ENCODE peak calls at places on chromosomes 12 and 14, in eight cellular contexts. One of them, this sample, is unnamed.

GRCh38 chr12:129701536-129702165 is 202.2 kb downstream of the TMEM132D start:
- DNase-seq in GM23248: no peak
- DNase-seq in body of pancreas: no peak
- DNase-seq in tibial nerve: no peak
- DNase-seq in left ventricle myocardium inferior: no peak
- DNase-seq in PC-9: no peak
- DNase-seq in ovary: no peak
- DNase-seq in psoas muscle: no peak
- DNase-seq in this sample: no peak

GRCh38 chr14:81868172-81868571 is 334.5 kb upstream of the SEL1L start:
- DNase-seq in GM23248: no peak
- DNase-seq in body of pancreas: no peak
- DNase-seq in tibial nerve: no peak
- DNase-seq in left ventricle myocardium inferior: no peak
- DNase-seq in PC-9: no peak
- DNase-seq in ovary: no peak
- DNase-seq in psoas muscle: no peak
- DNase-seq in this sample: peak; percentile 31

GRCh38 chr12:65561798-65562382 is 262.4 kb upstream of the HMGA2 start:
- DNase-seq in GM23248: peak; percentile 36
- DNase-seq in body of pancreas: no peak
- DNase-seq in tibial nerve: no peak
- DNase-seq in left ventricle myocardium inferior: no peak
- DNase-seq in PC-9: no peak
- DNase-seq in ovary: no peak
- DNase-seq in psoas muscle: no peak
- DNase-seq in this sample: no peak

GRCh38 chr12:6700646-6701051 is at the start of gene PIANP:
- DNase-seq in GM23248: peak; percentile 73
- DNase-seq in body of pancreas: no peak
- DNase-seq in tibial nerve: no peak
- DNase-seq in left ventricle myocardium inferior: peak; percentile 38
- DNase-seq in PC-9: no peak
- DNase-seq in ovary: peak; percentile 75
- DNase-seq in psoas muscle: peak; percentile 41
- DNase-seq in this sample: peak; percentile 61

GRCh38 chr12:117563706-117564105 is 202.3 kb upstream of the NOS1 start:
- DNase-seq in GM23248: no peak
- DNase-seq in body of pancreas: no peak
- DNase-seq in tibial nerve: no peak
- DNase-seq in left ventricle myocardium inferior: no peak
- DNase-seq in PC-9: no peak
- DNase-seq in ovary: no peak
- DNase-seq in psoas muscle: no peak
- DNase-seq in this sample: no peak

GRCh38 chr12:23757541-23757962 is 191.9 kb downstream of the SOX5 start:
- DNase-seq in GM23248: no peak
- DNase-seq in body of pancreas: no peak
- DNase-seq in tibial nerve: no peak
- DNase-seq in left ventricle myocardium inferior: no peak
- DNase-seq in PC-9: no peak
- DNase-seq in ovary: no peak
- DNase-seq in psoas muscle: no peak
- DNase-seq in this sample: peak; percentile 79

GRCh38 chr14:54674342-54674741 is 107.4 kb downstream of the SAMD4A start:
- DNase-seq in GM23248: no peak
- DNase-seq in body of pancreas: no peak
- DNase-seq in tibial nerve: no peak
- DNase-seq in left ventricle myocardium inferior: no peak
- DNase-seq in PC-9: no peak
- DNase-seq in ovary: no peak
- DNase-seq in psoas muscle: no peak
- DNase-seq in this sample: no peak

GRCh38 chr14:52802597-52802996 is 11.2 kb upstream of the GNPNAT1 start:
- DNase-seq in GM23248: peak; percentile 95
- DNase-seq in body of pancreas: no peak
- DNase-seq in tibial nerve: no peak
- DNase-seq in left ventricle myocardium inferior: no peak
- DNase-seq in PC-9: no peak
- DNase-seq in ovary: no peak
- DNase-seq in psoas muscle: no peak
- DNase-seq in this sample: no peak

GRCh38 chr14:105333613-105334364 is 19.2 kb downstream of the PACS2 start:
- DNase-seq in GM23248: no peak
- DNase-seq in body of pancreas: no peak
- DNase-seq in tibial nerve: no peak
- DNase-seq in left ventricle myocardium inferior: no peak
- DNase-seq in PC-9: no peak
- DNase-seq in ovary: no peak
- DNase-seq in psoas muscle: no peak
- DNase-seq in this sample: no peak

GRCh38 chr12:29350080-29350479 is 30.9 kb downstream of the ERGIC2 start:
- DNase-seq in GM23248: peak; percentile 64
- DNase-seq in body of pancreas: no peak
- DNase-seq in tibial nerve: no peak
- DNase-seq in left ventricle myocardium inferior: no peak
- DNase-seq in PC-9: peak; percentile 61
- DNase-seq in ovary: no peak
- DNase-seq in psoas muscle: no peak
- DNase-seq in this sample: no peak

GRCh38 chr12:96195845-96196451 is 1.8 kb downstream of the ELK3 start:
- DNase-seq in GM23248: peak; percentile 81
- DNase-seq in body of pancreas: no peak
- DNase-seq in tibial nerve: no peak
- DNase-seq in left ventricle myocardium inferior: no peak
- DNase-seq in PC-9: peak; percentile 61
- DNase-seq in ovary: peak; percentile 38
- DNase-seq in psoas muscle: no peak
- DNase-seq in this sample: no peak

GRCh38 chr14:63224196-63224595 is 20.0 kb downstream of the RHOJ start:
- DNase-seq in GM23248: no peak
- DNase-seq in body of pancreas: no peak
- DNase-seq in tibial nerve: no peak
- DNase-seq in left ventricle myocardium inferior: no peak
- DNase-seq in PC-9: no peak
- DNase-seq in ovary: no peak
- DNase-seq in psoas muscle: no peak
- DNase-seq in this sample: no peak

GRCh38 chr12:132941336-132941954 is 14.7 kb downstream of the ZNF605 start:
- DNase-seq in GM23248: no peak
- DNase-seq in body of pancreas: no peak
- DNase-seq in tibial nerve: no peak
- DNase-seq in left ventricle myocardium inferior: no peak
- DNase-seq in PC-9: no peak
- DNase-seq in ovary: no peak
- DNase-seq in psoas muscle: no peak
- DNase-seq in this sample: no peak
- H3K9me3 ChIP-seq in GM23248: peaks cover 2% of the 10 kb centered on the region
- H3K9me3 ChIP-seq in body of pancreas: no peaks in the 10 kb centered on the region
- H3K9me3 ChIP-seq in tibial nerve: peaks cover 6% of the 10 kb centered on the region
- H3K9me3 ChIP-seq in left ventricle myocardium inferior: peaks cover 90% of the 10 kb centered on the region
- H3K9me3 ChIP-seq in PC-9: peaks cover 12% of the 10 kb centered on the region
- H3K9me3 ChIP-seq in ovary: no peaks in the 10 kb centered on the region
- H3K9me3 ChIP-seq in psoas muscle: peaks cover 69% of the 10 kb centered on the region
- H3K9me3 ChIP-seq in this sample: peaks cover 19% of the 10 kb centered on the region

DNA sequence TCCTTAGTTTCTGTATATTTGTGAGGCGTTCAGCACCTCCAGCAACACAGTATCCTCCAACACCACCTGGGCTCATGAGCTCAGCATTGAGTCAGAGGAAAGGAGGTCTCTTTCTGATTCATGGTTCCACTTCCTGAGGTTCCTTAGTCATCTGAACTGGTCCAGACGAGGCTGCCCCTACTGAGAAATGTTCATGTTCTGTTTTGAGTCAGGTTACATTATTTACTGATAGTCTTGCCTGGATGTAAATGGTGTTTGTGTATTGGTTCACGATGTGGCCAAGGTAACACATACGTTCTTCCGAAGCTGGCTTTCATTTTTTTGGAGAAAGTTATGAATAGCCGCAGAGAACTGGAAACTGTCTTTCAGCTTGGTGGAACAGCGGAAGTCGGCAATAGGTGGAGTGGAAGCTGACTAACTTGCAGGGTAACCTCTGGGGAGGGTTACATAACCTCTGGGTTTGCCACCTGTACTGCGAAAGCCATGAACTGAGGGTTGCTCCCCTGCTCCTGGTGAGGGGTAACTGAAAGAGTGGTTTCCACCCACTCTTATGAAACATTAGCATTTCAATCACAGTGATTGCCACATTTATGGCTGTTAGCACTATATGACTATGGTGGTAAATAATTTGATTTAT is 42.2 kb upstream of the MANSC4 start:
- DNase-seq in GM23248: peak; percentile 94
- DNase-seq in body of pancreas: no peak
- DNase-seq in tibial nerve: no peak
- DNase-seq in left ventricle myocardium inferior: no peak
- DNase-seq in PC-9: peak; percentile 94
- DNase-seq in ovary: no peak
- DNase-seq in psoas muscle: no peak
- DNase-seq in this sample: no peak
- H3K4me1 ChIP-seq in GM23248: peaks cover 21% of the 10 kb centered on the region
- H3K4me1 ChIP-seq in body of pancreas: peaks cover 33% of the 10 kb centered on the region
- H3K4me1 ChIP-seq in tibial nerve: no peaks in the 10 kb centered on the region
- H3K4me1 ChIP-seq in left ventricle myocardium inferior: peaks cover 10% of the 10 kb centered on the region
- H3K4me1 ChIP-seq in PC-9: peaks cover 33% of the 10 kb centered on the region
- H3K4me1 ChIP-seq in ovary: peaks cover 2% of the 10 kb centered on the region
- H3K4me1 ChIP-seq in psoas muscle: no peaks in the 10 kb centered on the region
- H3K4me1 ChIP-seq in this sample: no peaks in the 10 kb centered on the region

GRCh38 chr12:51905507-51906438 is 1.5 kb upstream of the ACVRL1 start:
- DNase-seq in GM23248: peak; percentile 91
- DNase-seq in body of pancreas: no peak
- DNase-seq in tibial nerve: peak; percentile 77
- DNase-seq in left ventricle myocardium inferior: peak; percentile 87
- DNase-seq in PC-9: no peak
- DNase-seq in ovary: no peak
- DNase-seq in psoas muscle: peak; percentile 84
- DNase-seq in this sample: peak; percentile 40

GRCh38 chr12:51907083-51907863 is at the start of gene ACVRL1:
- DNase-seq in GM23248: peak; percentile 51
- DNase-seq in body of pancreas: no peak
- DNase-seq in tibial nerve: peak; percentile 10
- DNase-seq in left ventricle myocardium inferior: peak; percentile 68
- DNase-seq in PC-9: no peak
- DNase-seq in ovary: no peak
- DNase-seq in psoas muscle: peak; percentile 57
- DNase-seq in this sample: no peak

GRCh38 chr12:51907864-51908425 is 641 bp downstream of the ACVRL1 start:
- DNase-seq in GM23248: no peak
- DNase-seq in body of pancreas: no peak
- DNase-seq in tibial nerve: peak; percentile 9
- DNase-seq in left ventricle myocardium inferior: no peak
- DNase-seq in PC-9: no peak
- DNase-seq in ovary: no peak
- DNase-seq in psoas muscle: no peak
- DNase-seq in this sample: peak; percentile 19

GRCh38 chr12:51904951-51905471 is 2.3 kb upstream of the ACVRL1 start:
- DNase-seq in GM23248: peak; percentile 91
- DNase-seq in body of pancreas: no peak
- DNase-seq in tibial nerve: no peak
- DNase-seq in left ventricle myocardium inferior: no peak
- DNase-seq in PC-9: no peak
- DNase-seq in ovary: no peak
- DNase-seq in psoas muscle: peak; percentile 36
- DNase-seq in this sample: no peak

GRCh38 chr12:51906452-51907082 is 737 bp upstream of the ACVRL1 start:
- DNase-seq in GM23248: no peak
- DNase-seq in body of pancreas: no peak
- DNase-seq in tibial nerve: no peak
- DNase-seq in left ventricle myocardium inferior: no peak
- DNase-seq in PC-9: no peak
- DNase-seq in ovary: no peak
- DNase-seq in psoas muscle: no peak
- DNase-seq in this sample: peak; percentile 28
- H3K9me3 ChIP-seq in GM23248: no peaks in the 10 kb centered on the region
- H3K9me3 ChIP-seq in body of pancreas: no peaks in the 10 kb centered on the region
- H3K9me3 ChIP-seq in tibial nerve: no peaks in the 10 kb centered on the region
- H3K9me3 ChIP-seq in left ventricle myocardium inferior: peaks cover 4% of the 10 kb centered on the region
- H3K9me3 ChIP-seq in PC-9: no peaks in the 10 kb centered on the region
- H3K9me3 ChIP-seq in ovary: no peaks in the 10 kb centered on the region
- H3K9me3 ChIP-seq in psoas muscle: no peaks in the 10 kb centered on the region
- H3K9me3 ChIP-seq in this sample: no peaks in the 10 kb centered on the region

DNA sequence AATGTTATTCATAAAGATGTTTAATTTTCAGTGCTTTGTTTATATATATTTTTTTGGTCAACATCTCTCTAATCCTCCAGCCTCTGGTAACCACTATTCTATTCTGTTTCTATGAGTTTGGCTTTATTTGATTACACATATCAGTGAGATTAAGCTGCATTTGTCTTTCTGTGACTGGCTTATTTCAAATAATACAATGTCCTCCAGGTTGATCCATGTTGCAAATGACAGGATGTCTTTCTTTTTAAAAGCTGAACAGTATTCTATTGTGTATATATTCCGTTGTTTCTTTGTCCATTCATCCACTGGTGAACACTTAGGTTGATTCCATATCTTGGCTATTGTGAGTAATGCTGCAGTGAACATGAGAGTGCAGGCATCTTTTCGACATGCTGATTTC is 142.3 kb downstream of the PRKCH start:
- DNase-seq in GM23248: no peak
- DNase-seq in body of pancreas: no peak
- DNase-seq in tibial nerve: no peak
- DNase-seq in left ventricle myocardium inferior: no peak
- DNase-seq in PC-9: no peak
- DNase-seq in ovary: no peak
- DNase-seq in psoas muscle: no peak
- DNase-seq in this sample: no peak
- H3K4me1 ChIP-seq in GM23248: peaks cover 43% of the 10 kb centered on the region
- H3K4me1 ChIP-seq in body of pancreas: no peaks in the 10 kb centered on the region
- H3K4me1 ChIP-seq in tibial nerve: no peaks in the 10 kb centered on the region
- H3K4me1 ChIP-seq in left ventricle myocardium inferior: peaks cover 58% of the 10 kb centered on the region
- H3K4me1 ChIP-seq in PC-9: peaks cover 57% of the 10 kb centered on the region
- H3K4me1 ChIP-seq in ovary: peaks cover 4% of the 10 kb centered on the region
- H3K4me1 ChIP-seq in psoas muscle: no peaks in the 10 kb centered on the region
- H3K4me1 ChIP-seq in this sample: no peaks in the 10 kb centered on the region

DNA sequence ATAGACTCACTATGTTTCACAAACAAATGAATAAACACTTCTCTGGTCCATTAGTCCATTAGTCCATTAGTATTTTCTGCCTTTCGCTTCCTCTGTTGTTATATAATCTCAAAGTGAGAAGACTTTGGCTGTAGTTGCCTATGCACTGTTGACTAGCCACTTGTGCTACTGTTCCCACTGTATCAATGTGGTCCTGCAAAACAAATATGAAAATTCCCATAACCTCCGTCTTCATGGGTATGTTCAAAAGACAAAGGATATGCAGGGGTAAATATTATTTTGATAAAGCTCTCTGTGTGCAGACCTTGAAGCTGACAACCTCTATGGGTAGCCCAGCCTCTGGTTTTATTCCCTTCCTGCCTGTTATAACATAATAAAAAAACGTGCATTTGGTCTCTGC is 77.8 kb downstream of the DIO2 start:
- DNase-seq in GM23248: no peak
- DNase-seq in body of pancreas: no peak
- DNase-seq in tibial nerve: no peak
- DNase-seq in left ventricle myocardium inferior: no peak
- DNase-seq in PC-9: no peak
- DNase-seq in ovary: no peak
- DNase-seq in psoas muscle: no peak
- DNase-seq in this sample: no peak
- H3K9me3 ChIP-seq in GM23248: no peaks in the 10 kb centered on the region
- H3K9me3 ChIP-seq in body of pancreas: no peaks in the 10 kb centered on the region
- H3K9me3 ChIP-seq in tibial nerve: no peaks in the 10 kb centered on the region
- H3K9me3 ChIP-seq in left ventricle myocardium inferior: peaks cover 21% of the 10 kb centered on the region
- H3K9me3 ChIP-seq in PC-9: peaks cover 9% of the 10 kb centered on the region
- H3K9me3 ChIP-seq in ovary: no peaks in the 10 kb centered on the region
- H3K9me3 ChIP-seq in psoas muscle: peaks cover 10% of the 10 kb centered on the region
- H3K9me3 ChIP-seq in this sample: peaks cover 9% of the 10 kb centered on the region

This sample was measured in Caco-2.